ENCODE peak calls at places on chromosomes 1 and 21, in five cellular contexts. M, F, I, A and K are unnamed samples.

GRCh38 chr1:212290608-212291007 is 5.4 kb downstream of the PPP2R5A start:
- DNase-seq in M (no peak), F (no peak), I (no peak), A (no peak), K (no peak)

GRCh38 chr1:111193712-111194480 is 6.5 kb downstream of the DENND2D start:
- DNase-seq in M (no peak), F (no peak), I (peak), A (no peak), K (no peak)

GRCh38 chr1:64881281-64881680 is 85.1 kb downstream of the JAK1 start:
- DNase-seq in M (no peak), F (no peak), I (peak), A (no peak), K (no peak)

GRCh38 chr1:33152685-33153432 is 29.0 kb downstream of the TRIM62 start:
- DNase-seq in M (no peak), F (peak), I (peak), A (no peak), K (no peak)

GRCh38 chr1:153626929-153627796 is at the start of gene S100A13:
- DNase-seq in M (peak), F (no peak), I (no peak), A (no peak), K (no peak)

GRCh38 chr1:210792703-210793102 is 341.2 kb downstream of the KCNH1 start:
- DNase-seq in M (no peak), F (no peak), I (no peak), A (no peak), K (no peak)

GRCh38 chr21:38794978-38795377 is 10.8 kb upstream of the ETS2 start:
- DNase-seq in M (no peak), F (no peak), I (no peak), A (no peak), K (no peak)

GRCh38 chr1:156807627-156808026 is 9.0 kb downstream of the SH2D2A start:
- DNase-seq in M (no peak), F (no peak), I (peak), A (no peak), K (no peak)

GRCh38 chr1:6683434-6683833 is 18.2 kb downstream of the DNAJC11 start:
- DNase-seq in M (no peak), F (no peak), I (peak), A (no peak), K (no peak)

GRCh38 chr1:87084247-87084836 is 169.9 kb downstream of the HS2ST1 start:
- DNase-seq in M (no peak), F (no peak), I (peak), A (no peak), K (no peak)
- TF ChIP-seq CTCF in M (peak), F (peak), I (peak), A (peak), K (peak)

DNA sequence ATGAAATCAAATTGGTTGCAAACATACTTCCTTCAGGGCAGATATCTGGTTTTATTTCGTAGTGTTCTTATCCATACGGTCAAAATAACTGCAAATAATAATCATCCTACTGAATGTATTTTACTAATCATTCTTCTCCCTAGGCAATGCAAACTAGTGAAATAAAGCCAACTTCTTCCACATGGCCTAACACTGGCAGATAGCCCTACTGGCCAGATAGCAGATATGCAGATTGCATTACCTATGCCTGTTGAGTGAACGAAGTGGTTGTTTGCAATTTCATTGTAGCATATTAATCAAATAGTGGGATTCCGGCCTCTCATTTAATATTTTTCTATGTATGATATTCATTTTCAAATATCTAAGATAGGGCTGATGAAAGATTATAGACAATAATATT is 116.2 kb downstream of the CENPF start:
- DNase-seq in M (no peak), F (no peak), I (no peak), A (no peak), K (no peak)
- TF ChIP-seq CTCF in M (no peak), F (no peak), I (no peak), A (no peak), K (no peak)

DNA sequence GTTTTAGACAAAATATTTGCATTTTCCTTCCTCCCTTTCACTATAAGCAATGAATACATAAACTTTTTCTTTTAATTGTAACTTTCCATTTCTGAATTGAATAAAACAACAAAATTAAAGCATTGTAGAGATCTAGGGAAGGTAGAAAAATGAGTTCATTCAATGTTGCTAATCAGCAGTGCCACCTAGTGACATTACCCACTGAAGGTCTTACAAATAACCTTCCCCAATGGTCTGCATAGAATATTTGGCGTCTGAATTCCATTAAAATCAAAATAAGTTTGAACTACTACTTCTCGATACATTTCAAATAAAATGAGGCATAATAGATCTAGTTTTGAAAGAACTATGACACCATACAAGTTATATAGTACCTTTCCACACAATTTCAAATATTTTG is 19.6 kb downstream of the FH start:
- DNase-seq in M (no peak), F (no peak), I (no peak), A (no peak), K (no peak)
- TF ChIP-seq CTCF in M (peak), F (no peak), I (peak), A (no peak), K (no peak)

DNA sequence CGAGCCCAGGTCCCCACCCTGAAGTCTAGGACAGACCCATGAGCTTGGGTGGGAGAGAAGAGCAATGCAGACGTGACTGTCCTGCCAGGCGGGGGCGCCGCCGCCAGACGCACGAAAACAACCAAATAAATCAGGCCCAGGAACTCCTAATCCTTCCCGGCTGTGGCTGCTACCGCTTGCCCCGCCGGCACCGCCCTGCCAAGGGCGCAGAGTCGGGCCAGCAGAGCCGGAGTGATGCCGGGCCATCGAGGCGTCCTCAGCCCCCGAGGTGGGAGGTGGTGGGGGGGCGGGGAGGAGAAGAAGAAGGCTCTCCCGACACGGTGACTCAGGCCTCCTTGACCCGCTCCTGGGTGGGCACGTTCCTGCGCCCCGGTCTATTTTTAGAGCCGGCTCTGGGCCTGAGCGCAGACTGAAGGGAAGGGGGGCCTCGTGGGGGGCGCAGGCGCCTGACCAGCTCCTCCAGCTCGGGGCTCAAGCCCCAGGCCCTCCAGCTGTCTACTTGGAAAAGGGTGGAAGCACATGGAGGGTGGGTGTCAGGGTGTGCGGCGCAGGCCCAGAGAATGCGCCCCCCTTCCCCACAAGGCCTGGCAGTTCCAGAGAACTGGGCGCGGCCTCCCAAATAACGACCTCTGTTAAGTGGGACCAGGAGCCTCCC is 10.8 kb upstream of the COL16A1 start:
- DNase-seq in M (no peak), F (peak), I (peak), A (no peak), K (peak)
- TF ChIP-seq CTCF in M (peak), F (no peak), I (peak), A (no peak), K (no peak)

GRCh38 chr1:60849401-60849800 is 233.0 kb upstream of the NFIA start:
- DNase-seq in M (no peak), F (no peak), I (no peak), A (no peak), K (no peak)

GRCh38 chr1:60842294-60842693 is 240.1 kb upstream of the NFIA start:
- DNase-seq in M (no peak), F (no peak), I (no peak), A (no peak), K (no peak)

GRCh38 chr1:60850084-60850483 is 232.3 kb upstream of the NFIA start:
- DNase-seq in M (no peak), F (no peak), I (no peak), A (no peak), K (no peak)

GRCh38 chr1:60848583-60849188 is 233.7 kb upstream of the NFIA start:
- DNase-seq in M (no peak), F (no peak), I (peak), A (no peak), K (no peak)

GRCh38 chr1:60847855-60848582 is 234.3 kb upstream of the NFIA start:
- DNase-seq in M (no peak), F (no peak), I (no peak), A (no peak), K (no peak)
- TF ChIP-seq CTCF in M (no peak), F (no peak), I (no peak), A (no peak), K (no peak)

GRCh38 chr1:55522982-55523381 is 307.8 kb upstream of the USP24 start:
- DNase-seq in M (no peak), F (no peak), I (no peak), A (no peak), K (no peak)
- TF ChIP-seq CTCF in M (no peak), F (no peak), I (no peak), A (no peak), K (no peak)

DNA sequence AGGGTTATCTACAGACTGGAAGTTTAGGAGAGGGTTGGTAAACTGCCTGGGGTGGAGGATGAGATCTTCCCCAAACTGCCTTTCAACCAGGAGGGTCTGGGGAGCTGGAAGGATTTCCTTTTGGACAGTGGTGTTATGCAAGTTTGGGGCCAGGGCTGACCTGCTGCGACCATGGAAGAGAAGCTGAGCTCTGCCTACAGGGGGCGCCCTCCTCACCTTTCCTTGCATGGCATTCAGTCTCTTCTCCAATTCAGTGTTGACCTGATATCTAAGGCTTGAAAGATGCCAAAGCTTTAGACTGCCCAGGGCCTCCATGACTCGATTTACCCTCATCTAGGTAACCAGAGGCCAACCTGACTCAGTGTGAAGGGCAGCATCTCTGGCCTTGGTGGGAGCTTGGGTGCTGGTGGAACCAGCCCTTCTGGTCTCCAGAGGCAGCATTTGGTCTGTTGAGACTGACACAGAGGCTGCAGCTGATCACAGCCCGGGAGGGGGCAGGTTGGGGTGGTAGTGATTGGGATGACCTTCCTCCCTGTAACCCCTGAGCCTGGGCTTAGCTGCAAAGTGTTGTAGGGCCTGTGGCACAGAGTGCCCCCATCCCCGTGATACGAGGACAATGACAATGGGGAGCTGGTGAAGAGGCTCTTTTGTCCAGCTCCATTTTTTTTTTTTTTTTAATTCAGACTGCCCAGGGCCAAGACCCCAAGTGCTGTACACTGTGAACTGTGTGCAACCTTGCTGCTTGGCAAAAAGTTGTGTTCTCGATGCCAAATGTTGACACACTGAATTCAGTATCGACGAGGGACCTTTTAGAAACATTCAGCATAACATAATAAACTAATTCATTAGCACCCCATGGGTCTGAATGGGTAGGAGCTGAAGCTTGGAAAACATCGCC is 169.9 kb downstream of the GRIK3 start:
- DNase-seq in M (no peak), F (no peak), I (peak), A (no peak), K (no peak)
- TF ChIP-seq CTCF in M (peak), F (no peak), I (peak), A (peak), K (no peak)

DNA sequence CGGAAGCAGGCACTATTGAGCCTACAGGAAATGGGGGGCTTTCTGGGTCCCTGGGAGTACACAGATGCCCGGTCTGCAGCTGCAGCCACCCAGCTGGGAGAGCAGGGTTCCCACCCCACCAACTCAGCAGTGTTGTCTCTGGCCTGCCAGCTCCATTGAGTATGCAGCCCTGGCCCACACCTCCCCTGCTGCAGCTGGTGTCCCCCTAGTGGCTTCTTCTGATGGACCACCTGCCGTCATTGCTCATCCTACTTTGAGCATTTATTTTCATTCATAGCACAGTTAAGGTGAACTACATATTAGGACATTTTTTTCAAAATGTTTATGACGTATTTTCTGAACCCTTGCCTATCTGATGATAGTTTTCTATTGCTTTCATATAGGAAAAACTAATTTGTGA is 189.8 kb upstream of the LYPLAL1 start:
- DNase-seq in M (no peak), F (no peak), I (peak), A (no peak), K (no peak)
- TF ChIP-seq CTCF in M (peak), F (no peak), I (peak), A (no peak), K (no peak)

DNA sequence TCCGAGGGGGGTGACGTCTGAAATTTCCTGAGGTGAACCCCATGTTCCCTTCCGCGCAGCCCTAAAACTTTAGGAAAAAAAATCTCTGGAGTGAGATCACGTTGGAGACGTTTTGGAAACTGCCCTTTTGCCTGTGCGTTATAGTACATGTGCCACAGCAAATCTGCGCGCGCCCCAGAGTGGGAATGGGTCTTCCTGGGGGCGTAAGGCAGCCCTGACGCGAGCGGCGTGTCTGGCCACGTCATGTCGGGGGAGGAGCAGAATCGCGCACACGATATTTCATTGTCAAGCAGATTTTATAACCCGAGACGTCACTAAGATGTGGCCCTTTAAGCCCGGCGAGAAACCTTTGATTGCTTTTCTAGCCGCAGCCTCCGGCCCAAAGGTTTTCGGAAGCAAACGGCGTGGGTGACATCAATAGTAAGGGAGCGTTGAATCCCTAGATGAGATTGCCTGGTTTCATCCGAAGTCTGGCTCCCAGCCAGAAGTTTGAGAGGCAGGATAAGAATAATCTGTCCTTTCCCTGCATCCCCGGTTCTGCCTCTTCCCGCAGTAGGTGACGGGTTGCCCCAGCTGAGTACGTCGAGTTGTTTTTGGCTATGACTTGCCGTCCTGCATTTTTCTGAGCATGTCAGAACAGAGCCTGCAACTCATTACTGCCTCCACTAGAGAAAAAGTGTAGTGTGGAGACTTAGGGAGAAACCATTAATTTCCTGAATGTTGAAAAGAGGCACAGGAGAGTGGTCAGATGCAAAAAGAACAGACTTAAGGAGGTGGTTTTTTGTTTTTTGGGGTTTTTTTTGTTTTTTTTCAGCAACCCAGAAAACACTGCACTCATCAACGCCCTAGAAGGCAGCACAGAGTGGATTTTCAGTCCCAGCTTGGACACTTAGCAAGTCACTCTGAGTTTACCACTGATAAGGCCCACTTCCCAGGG is 800 bp upstream of the PMVK start:
- DNase-seq in M (peak), F (peak), I (peak), A (peak), K (peak)
- TF ChIP-seq CTCF in M (peak), F (no peak), I (peak), A (peak), K (peak)